ENCODE peak calls at places on chromosomes 2 and 18, in eight cellular contexts. S is CD8-positive, alpha-beta memory T cell; D is cardiac muscle cell; T is CD4-positive, alpha-beta memory T cell; B is SJSA1; I is right lobe of liver; Y is heart left ventricle; H is left ventricle myocardium inferior. Z is an unnamed sample.

GRCh38 chr2:151262629-151263028 is 966 bp upstream of the RBM43 start:
- DNase-seq in H (no peak), I (peak; percentile 77), D (no peak), Y (no peak), S (no peak), B (no peak), T (no peak), Z (no peak)

GRCh38 chr2:158671381-158672245 is 123.5 kb upstream of the DAPL1 start:
- DNase-seq in B (no peak), D (no peak), S (no peak), H (no peak), I (no peak), Y (no peak), T (no peak), Z (no peak)

GRCh38 chr2:38260469-38260868 is 116.6 kb downstream of the ATL2 start:
- DNase-seq in T (no peak), H (no peak), I (no peak), D (no peak), Y (peak; percentile 36), S (no peak), B (peak; percentile 19), Z (no peak)

GRCh38 chr2:190649798-190650390 is 1.0 kb downstream of the NAB1 start:
- DNase-seq in S (no peak), Y (no peak), B (peak; percentile 46), D (peak; percentile 55), T (no peak), H (no peak), I (peak; percentile 56), Z (no peak)

GRCh38 chr18:23631746-23632145 is 31.0 kb downstream of the ANKRD29 start:
- DNase-seq in D (no peak), T (no peak), B (no peak), I (no peak), H (no peak), Y (no peak), S (no peak), Z (no peak)

GRCh38 chr2:95023222-95023597 is 2.3 kb upstream of the MAL start:
- DNase-seq in Y (no peak), H (no peak), T (peak; percentile 78), S (peak; percentile 41), I (no peak), B (no peak), D (no peak), Z (peak; percentile 45)

GRCh38 chr2:60948926-60949579 is 67.7 kb downstream of the REL start:
- DNase-seq in H (no peak), D (no peak), T (no peak), I (no peak), S (peak; percentile 23), Y (no peak), B (peak; percentile 18), Z (no peak)

GRCh38 chr2:225076125-225076524 is 33.9 kb upstream of the DOCK10 start:
- DNase-seq in T (no peak), I (no peak), B (no peak), Y (no peak), D (no peak), H (no peak), S (no peak), Z (no peak)

GRCh38 chr2:60152226-60152833 is 401.1 kb downstream of the BCL11A start:
- DNase-seq in S (no peak), B (no peak), Y (no peak), H (no peak), I (no peak), D (peak; percentile 13), T (no peak), Z (no peak)

GRCh38 chr2:29123584-29124349 is 8.6 kb downstream of the CLIP4 start:
- DNase-seq in B (peak; percentile 69), S (no peak), I (no peak), H (no peak), T (no peak), D (peak; percentile 73), Y (no peak), Z (no peak)

GRCh38 chr18:35038881-35039491 is 2.2 kb upstream of the MAPRE2 start:
- DNase-seq in S (no peak), D (no peak), T (no peak), I (no peak), B (no peak), H (no peak), Y (no peak), Z (no peak)

GRCh38 chr2:52340185-52340584 is 1308.3 kb upstream of the NRXN1 start:
- DNase-seq in I (no peak), B (no peak), T (no peak), H (no peak), Y (no peak), S (no peak), D (no peak), Z (no peak)

GRCh38 chr2:52343010-52343409 is 1311.1 kb upstream of the NRXN1 start:
- DNase-seq in D (no peak), T (no peak), H (no peak), S (no peak), B (no peak), Y (no peak), I (no peak), Z (no peak)

GRCh38 chr2:52343867-52344266 is 1311.9 kb upstream of the NRXN1 start:
- DNase-seq in I (no peak), B (no peak), H (no peak), S (no peak), D (no peak), T (no peak), Y (no peak), Z (no peak)

GRCh38 chr2:52341732-52342131 is 1309.8 kb upstream of the NRXN1 start:
- DNase-seq in S (no peak), H (no peak), D (no peak), T (no peak), I (no peak), Y (no peak), B (no peak), Z (no peak)

GRCh38 chr2:52342458-52342857 is 1310.5 kb upstream of the NRXN1 start:
- DNase-seq in T (no peak), B (peak; percentile 31), H (no peak), D (no peak), S (no peak), I (no peak), Y (no peak), Z (no peak)
- H3K9me3 ChIP-seq in T (no peaks in the 10 kb centered on the region), B (peaks cover 5% of the 10 kb centered on the region), H (no peaks in the 10 kb centered on the region), D (no peaks in the 10 kb centered on the region), S (no peaks in the 10 kb centered on the region), I (no peaks in the 10 kb centered on the region), Y (no peaks in the 10 kb centered on the region), Z (no peaks in the 10 kb centered on the region)

DNA sequence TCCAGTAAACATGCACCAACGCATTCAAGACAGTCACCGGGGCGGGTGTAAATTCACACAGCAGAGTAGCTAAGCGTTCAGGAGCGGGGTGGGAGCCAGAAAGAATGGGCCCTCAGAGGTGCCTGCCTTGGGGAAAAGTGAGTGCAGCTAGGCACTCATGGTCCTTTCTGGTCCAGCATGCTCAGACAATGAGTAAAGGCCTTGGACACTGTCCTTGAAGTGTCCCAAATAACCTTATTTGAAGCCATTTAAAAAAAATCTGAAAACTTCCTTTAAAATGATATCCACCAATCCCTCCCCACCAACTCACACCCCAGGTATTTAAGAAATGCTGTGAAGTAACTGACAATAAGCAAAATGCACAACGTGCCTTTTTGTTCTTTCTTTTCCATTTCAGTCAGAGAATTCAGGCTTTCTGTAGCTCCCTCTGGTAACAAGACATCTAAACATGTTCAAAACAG is 445.0 kb upstream of the SPRED2 start:
- DNase-seq in T (no peak), B (peak; percentile 66), D (no peak), I (no peak), H (no peak), S (no peak), Y (no peak), Z (no peak)
- H3K9me3 ChIP-seq in T (no peaks in the 10 kb centered on the region), B (no peaks in the 10 kb centered on the region), D (no peaks in the 10 kb centered on the region), I (no peaks in the 10 kb centered on the region), H (no peaks in the 10 kb centered on the region), S (no peaks in the 10 kb centered on the region), Y (no peaks in the 10 kb centered on the region), Z (no peaks in the 10 kb centered on the region)

GRCh38 chr2:555164-555922 is 121.9 kb downstream of the TMEM18 start:
- DNase-seq in T (no peak), Y (no peak), S (no peak), I (no peak), H (no peak), B (no peak), D (no peak), Z (no peak)

GRCh38 chr2:558302-558642 is 118.9 kb downstream of the TMEM18 start:
- DNase-seq in B (no peak), S (no peak), I (no peak), H (no peak), Y (no peak), T (no peak), D (no peak), Z (no peak)

GRCh38 chr2:557635-558301 is 119.4 kb downstream of the TMEM18 start:
- DNase-seq in B (no peak), I (no peak), D (no peak), Y (peak; percentile 42), S (no peak), H (peak; percentile 31), T (no peak), Z (no peak)

GRCh38 chr2:554444-554843 is 122.8 kb downstream of the TMEM18 start:
- DNase-seq in Y (no peak), D (no peak), H (no peak), T (no peak), I (no peak), B (no peak), S (no peak), Z (no peak)

GRCh38 chr2:556494-556893 is 120.7 kb downstream of the TMEM18 start:
- DNase-seq in D (no peak), I (no peak), H (no peak), B (no peak), Y (no peak), S (no peak), T (no peak), Z (no peak)
- H3K9me3 ChIP-seq in D (no peaks in the 10 kb centered on the region), I (no peaks in the 10 kb centered on the region), H (no peaks in the 10 kb centered on the region), B (no peaks in the 10 kb centered on the region), Y (no peaks in the 10 kb centered on the region), S (no peaks in the 10 kb centered on the region), T (no peaks in the 10 kb centered on the region), Z (no peaks in the 10 kb centered on the region)

GRCh38 chr2:67583185-67583584 is 186.1 kb downstream of the ETAA1 start:
- DNase-seq in B (no peak), D (no peak), I (no peak), S (no peak), T (no peak), Y (no peak), H (no peak), Z (no peak)
- H3K9me3 ChIP-seq in B (peaks cover 4% of the 10 kb centered on the region), D (no peaks in the 10 kb centered on the region), I (no peaks in the 10 kb centered on the region), S (no peaks in the 10 kb centered on the region), T (no peaks in the 10 kb centered on the region), Y (peaks cover 52% of the 10 kb centered on the region), H (peaks cover 69% of the 10 kb centered on the region), Z (peaks cover 3% of the 10 kb centered on the region)